ENCODE peak calls at places on chromosomes 16 and 17, in eight cellular contexts. A is transverse colon, O is A549, W is stomach, F is tibial nerve, R is upper lobe of left lung, P is H1, C is suprapubic skin. S is an unnamed sample. For H3K9me3, the result is how much of the 10 kb centered on the place peaks cover.

GRCh38 chr16:49093939-49094338 is 187.7 kb downstream of the CBLN1 start:
- DNase-seq in P (no peak), C (no peak), R (no peak), W (no peak), F (no peak), A (no peak), O (no peak), S (no peak)

GRCh38 chr16:58018803-58019202 is 6.8 kb upstream of the MMP15 start:
- DNase-seq in P (no peak), O (no peak), A (no peak), C (no peak), F (no peak), W (no peak), R (no peak), S (no peak)

GRCh38 chr16:424033-424622 is 1.3 kb upstream of the RAB11FIP3 start:
- DNase-seq in R (peak), W (peak), F (peak), A (peak), O (peak), P (no peak), C (no peak), S (peak)

GRCh38 chr17:50806141-50806643 is 29.2 kb upstream of the WFIKKN2 start:
- DNase-seq in W (peak), P (no peak), O (peak), C (no peak), F (no peak), R (no peak), A (no peak), S (no peak)

GRCh38 chr17:41329279-41329925 is 13.9 kb upstream of the KRTAP17-1 start:
- DNase-seq in O (peak), A (peak), F (peak), R (no peak), P (peak), C (no peak), W (peak), S (no peak)

GRCh38 chr17:40480501-40481003 is 20.9 kb downstream of the TNS4 start:
- DNase-seq in R (peak), P (no peak), A (peak), O (peak), F (no peak), C (no peak), W (peak), S (peak)

GRCh38 chr17:60439501-60439900 is 17.2 kb downstream of the CHCT1 start:
- DNase-seq in C (no peak), F (no peak), P (no peak), W (no peak), O (no peak), R (no peak), A (no peak), S (no peak)

GRCh38 chr17:57357830-57358426 is 101.6 kb downstream of the MSI2 start:
- DNase-seq in O (no peak), C (no peak), F (no peak), R (no peak), W (no peak), A (peak), P (no peak), S (no peak)

GRCh38 chr17:58325976-58326468 is 2.6 kb downstream of the TSPOAP1 start:
- DNase-seq in R (no peak), P (no peak), A (no peak), O (peak), F (no peak), W (no peak), C (no peak), S (no peak)

GRCh38 chr16:60107467-60107866 is 1373.4 kb upstream of the GOT2 start:
- DNase-seq in W (no peak), F (no peak), C (no peak), A (no peak), O (no peak), R (no peak), P (no peak), S (no peak)

GRCh38 chr16:73599870-73600269 is 551.9 kb upstream of the ZFHX3 start:
- DNase-seq in P (no peak), R (no peak), A (no peak), O (no peak), C (no peak), W (no peak), F (no peak), S (no peak)

GRCh38 chr16:72872966-72873365 is 175.0 kb downstream of the ZFHX3 start:
- DNase-seq in F (no peak), A (no peak), R (no peak), P (no peak), O (no peak), C (no peak), W (no peak), S (no peak)

GRCh38 chr16:85566502-85567100 is 46.5 kb upstream of the GSE1 start:
- DNase-seq in W (no peak), F (no peak), R (no peak), C (no peak), O (no peak), P (no peak), A (peak), S (no peak)

GRCh38 chr17:60231234-60231633 is 81.5 kb downstream of the CA4 start:
- DNase-seq in O (peak), W (no peak), C (no peak), R (no peak), F (no peak), P (no peak), A (no peak), S (no peak)

GRCh38 chr16:88569985-88570690 is at the start of gene ZC3H18:
- DNase-seq in F (peak), R (peak), A (peak), C (peak), O (peak), W (peak), P (peak), S (peak)

GRCh38 chr17:4038076-4038475 is 73.8 kb upstream of the ATP2A3 start:
- DNase-seq in C (no peak), O (no peak), A (no peak), F (no peak), W (no peak), R (no peak), P (no peak), S (no peak)

GRCh38 chr17:73533127-73533526 is 111.1 kb downstream of the SDK2 start:
- DNase-seq in R (no peak), O (no peak), C (no peak), F (no peak), A (no peak), W (no peak), P (no peak), S (no peak)

GRCh38 chr16:23847938-23848337 is 12.2 kb downstream of the PRKCB start:
- DNase-seq in P (no peak), R (no peak), W (no peak), O (no peak), A (no peak), F (no peak), C (no peak), S (no peak)

GRCh38 chr17:4229627-4230026 is 34.2 kb downstream of the ANKFY1 start:
- DNase-seq in F (peak), R (no peak), O (no peak), W (no peak), A (peak), C (no peak), P (no peak), S (peak)

GRCh38 chr17:11608396-11608795 is 10.1 kb downstream of the DNAH9 start:
- DNase-seq in F (peak), C (peak), R (peak), O (peak), W (peak), P (no peak), A (peak), S (peak)

GRCh38 chr16:17143546-17144419 is 327.0 kb downstream of the XYLT1 start:
- DNase-seq in O (no peak), A (no peak), C (no peak), W (no peak), P (no peak), R (no peak), F (no peak), S (no peak)

GRCh38 chr17:50931003-50931878 is 65.1 kb upstream of the TOB1 start:
- DNase-seq in A (peak), F (peak), R (peak), W (peak), O (peak), C (no peak), P (no peak), S (peak)

GRCh38 chr16:17304814-17305169 is 166.0 kb downstream of the XYLT1 start:
- DNase-seq in R (no peak), A (peak), W (no peak), F (no peak), O (no peak), C (no peak), P (no peak), S (no peak)

GRCh38 chr16:23058576-23058975 is 90.7 kb downstream of the USP31 start:
- DNase-seq in C (no peak), F (no peak), P (no peak), O (no peak), A (no peak), R (no peak), W (no peak), S (no peak)

GRCh38 chr16:89325861-89326471 is 108.5 kb downstream of the ZNF778 start:
- DNase-seq in O (peak), A (peak), W (peak), R (peak), C (no peak), P (no peak), F (no peak), S (peak)

GRCh38 chr16:89171216-89172170 is at the start of gene CDH15:
- DNase-seq in W (peak), O (peak), R (peak), C (peak), F (peak), A (peak), P (peak), S (peak)

GRCh38 chr16:24125199-24125598 is 130.9 kb upstream of the CACNG3 start:
- DNase-seq in C (no peak), F (no peak), O (no peak), R (no peak), W (no peak), P (no peak), A (no peak), S (no peak)

GRCh38 chr16:66660422-66661209 is 35.9 kb downstream of the CMTM4 start:
- DNase-seq in R (peak), W (peak), A (peak), O (peak), C (no peak), P (no peak), F (peak), S (peak)

GRCh38 chr17:10557422-10557821 is 8.0 kb upstream of the MYH2 start:
- DNase-seq in P (no peak), C (no peak), R (no peak), W (no peak), A (no peak), F (no peak), O (no peak), S (no peak)

GRCh38 chr17:2070241-2071023 is 15.5 kb downstream of the HIC1 start:
- DNase-seq in A (no peak), O (no peak), C (no peak), F (no peak), R (no peak), W (no peak), P (no peak), S (no peak)

GRCh38 chr17:56244268-56244890 is 91.1 kb downstream of the ANKFN1 start:
- DNase-seq in C (no peak), W (no peak), P (no peak), O (no peak), F (no peak), A (no peak), R (no peak), S (no peak)

GRCh38 chr16:86661715-86662114 is 83.4 kb downstream of the FOXL1 start:
- DNase-seq in A (no peak), F (no peak), O (no peak), C (no peak), W (no peak), P (no peak), R (no peak), S (no peak)

GRCh38 chr17:17837966-17838962 is 1.5 kb upstream of the SREBF1 start:
- DNase-seq in F (peak), W (no peak), O (peak), A (peak), R (peak), P (no peak), C (peak), S (peak)

GRCh38 chr16:65415460-65415859 is 293.6 kb upstream of the CDH11 start:
- DNase-seq in P (no peak), F (no peak), W (no peak), R (no peak), C (no peak), O (no peak), A (no peak), S (no peak)

GRCh38 chr16:56514845-56515244 is 5.0 kb downstream of the BBS2 start:
- DNase-seq in W (no peak), C (no peak), A (no peak), P (no peak), F (no peak), R (no peak), O (no peak), S (no peak)

GRCh38 chr16:50677351-50677750 is 3.8 kb downstream of the SNX20 start:
- DNase-seq in F (no peak), A (no peak), O (no peak), R (no peak), C (no peak), P (no peak), W (no peak), S (no peak)

GRCh38 chr16:68311316-68311620 is 449 bp downstream of the PRMT7 start:
- DNase-seq in P (no peak), O (no peak), C (no peak), A (no peak), R (no peak), F (no peak), W (no peak), S (no peak)

GRCh38 chr17:81511800-81512559 is 619 bp downstream of the ACTG1 start:
- DNase-seq in W (no peak), P (no peak), R (no peak), A (no peak), O (peak), C (no peak), F (no peak), S (no peak)

GRCh38 chr16:50441758-50442157 is 73.0 kb upstream of the BRD7 start:
- DNase-seq in R (no peak), W (no peak), O (no peak), P (no peak), C (no peak), F (no peak), A (no peak), S (no peak)

GRCh38 chr16:2855536-2855935 is 2.4 kb downstream of the PRSS22 start:
- DNase-seq in C (no peak), W (no peak), P (no peak), A (no peak), R (no peak), O (no peak), F (no peak), S (no peak)

GRCh38 chr16:2856061-2856670 is 1.8 kb downstream of the PRSS22 start:
- DNase-seq in F (no peak), R (peak), A (peak), C (no peak), W (peak), P (no peak), O (peak), S (no peak)

GRCh38 chr16:2858245-2859025 is 465 bp upstream of the PRSS22 start:
- DNase-seq in C (no peak), W (peak), F (no peak), R (peak), P (no peak), O (no peak), A (peak), S (no peak)

GRCh38 chr16:2856686-2857450 is 1.1 kb downstream of the PRSS22 start:
- DNase-seq in O (no peak), W (no peak), P (no peak), A (no peak), F (no peak), C (no peak), R (no peak), S (no peak)

DNA sequence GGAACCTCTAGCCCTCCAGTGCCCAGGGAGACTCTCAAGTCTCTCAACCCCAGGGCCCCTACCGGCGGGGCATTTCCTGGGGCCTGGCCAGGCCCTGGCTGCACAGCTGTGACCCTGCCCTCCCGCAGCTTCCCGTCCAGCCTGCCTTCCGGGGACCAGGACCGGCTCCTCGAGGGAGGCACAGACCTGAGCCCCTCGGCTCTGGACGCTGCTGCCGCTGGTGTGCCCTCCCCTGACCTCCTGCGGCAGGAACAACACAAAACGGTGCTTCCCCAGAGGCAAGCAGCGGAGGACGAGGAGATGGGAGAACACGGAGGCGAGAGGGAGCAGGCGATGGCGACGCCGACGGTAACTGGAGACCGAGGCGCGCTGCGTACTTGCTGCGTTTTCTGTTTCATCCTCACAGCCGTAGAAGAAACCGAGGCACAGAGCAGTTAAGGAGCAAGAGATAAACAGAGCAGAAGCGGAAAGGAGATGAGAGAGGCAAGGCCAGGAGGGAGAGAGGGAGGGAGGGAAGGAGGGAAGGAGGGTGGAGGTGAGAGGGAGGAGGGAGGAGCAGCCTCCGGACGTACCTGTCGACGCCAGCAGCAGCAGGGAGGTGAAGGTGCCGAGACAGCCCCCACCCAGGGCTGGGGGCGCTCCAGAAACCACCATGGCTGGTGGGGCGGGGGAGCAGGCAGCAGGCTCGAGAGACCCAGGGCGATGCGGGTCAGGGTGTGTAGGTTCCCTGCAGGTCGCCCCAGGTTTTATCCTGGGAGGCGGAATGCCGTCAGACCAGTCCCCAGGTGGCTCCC is at the start of gene PRSS22:
- DNase-seq in A (peak), P (no peak), C (no peak), W (peak), F (no peak), O (no peak), R (peak), S (no peak)
- TF ChIP-seq EP300 in A (no peak), P (no peak), C (no peak), W (no peak), F (no peak), O (no peak), R (no peak), S (no peak)

GRCh38 chr17:48413613-48414405 is 16.2 kb downstream of the SKAP1 start:
- DNase-seq in C (no peak), P (no peak), W (no peak), A (no peak), R (no peak), O (no peak), F (no peak), S (no peak)

GRCh38 chr17:48412841-48413240 is 17.2 kb downstream of the SKAP1 start:
- DNase-seq in R (no peak), C (no peak), F (no peak), O (no peak), W (no peak), P (no peak), A (no peak), S (no peak)

GRCh38 chr17:48420823-48421222 is 9.2 kb downstream of the SKAP1 start:
- DNase-seq in A (no peak), R (no peak), F (no peak), W (no peak), P (no peak), C (no peak), O (no peak), S (no peak)

GRCh38 chr17:48416971-48417370 is 13.0 kb downstream of the SKAP1 start:
- DNase-seq in P (no peak), R (no peak), F (no peak), W (no peak), A (no peak), O (no peak), C (no peak), S (no peak)
- H3K4me3 ChIP-seq in P (no peak), R (no peak), F (no peak), W (no peak), A (no peak), O (no peak), C (no peak), S (no peak)

DNA sequence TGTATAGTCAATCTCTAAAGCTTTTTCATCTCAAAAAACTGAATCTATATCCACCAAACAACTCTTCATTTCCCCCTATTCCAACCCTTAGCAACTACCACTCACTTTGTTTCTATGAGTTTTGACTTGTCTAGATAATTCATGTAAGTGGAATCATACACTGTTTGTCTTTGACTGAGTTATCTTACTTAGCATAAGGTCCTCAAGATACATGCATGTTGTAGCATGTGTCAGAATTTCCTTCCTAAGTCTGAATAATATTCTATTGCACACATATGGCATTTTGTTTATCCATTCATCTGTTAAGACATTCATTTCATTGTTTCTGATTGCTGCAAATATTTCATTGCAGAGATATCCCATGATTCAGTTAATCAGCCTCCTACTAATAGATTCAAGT is 72.2 kb downstream of the SSH2 start:
- DNase-seq in O (no peak), P (no peak), R (no peak), W (no peak), F (no peak), A (no peak), C (no peak), S (no peak)
- H3K9me3 ChIP-seq in O (under half), P (under half), R (under half), W (under half), F (under half), A (under half), C (under half), S (under half)

GRCh38 chr16:81524382-81524781 is 79.8 kb downstream of the CMIP start:
- DNase-seq in R (no peak), C (no peak), W (no peak), F (no peak), A (no peak), O (no peak), P (no peak), S (no peak)

GRCh38 chr16:81521141-81521626 is 76.6 kb downstream of the CMIP start:
- DNase-seq in R (peak), A (peak), W (peak), F (no peak), P (no peak), O (no peak), C (no peak), S (no peak)

GRCh38 chr16:81522141-81522701 is 77.6 kb downstream of the CMIP start:
- DNase-seq in P (no peak), A (no peak), O (peak), W (no peak), R (no peak), F (no peak), C (no peak), S (no peak)

GRCh38 chr16:81526199-81526598 is 81.6 kb downstream of the CMIP start:
- DNase-seq in W (no peak), R (no peak), F (no peak), C (no peak), O (no peak), P (no peak), A (no peak), S (no peak)

GRCh38 chr16:81523387-81524115 is 78.9 kb downstream of the CMIP start:
- DNase-seq in F (no peak), C (no peak), R (no peak), P (no peak), A (no peak), O (peak), W (peak), S (peak)
- TF ChIP-seq EP300 in F (no peak), C (no peak), R (no peak), P (no peak), A (no peak), O (no peak), W (no peak), S (no peak)